ENCODE peak calls at places on chromosomes 5 and 9, in eight cellular contexts. One of them, this sample, is unnamed.

GRCh38 chr9:87829756-87830155 is 52.9 kb upstream of the SPATA31E1 start:
- DNase-seq in endothelial cell of umbilical vein: no peak
- DNase-seq in PC-3: peak; percentile 30
- DNase-seq in HepG2: no peak
- DNase-seq in OCI-LY7: no peak
- DNase-seq in neural progenitor cell: no peak
- DNase-seq in astrocyte: peak; percentile 56
- DNase-seq in IMR-90: no peak
- DNase-seq in this sample: peak; percentile 47

GRCh38 chr5:148626986-148627385 is 27.3 kb downstream of the HTR4 start:
- DNase-seq in endothelial cell of umbilical vein: no peak
- DNase-seq in PC-3: no peak
- DNase-seq in HepG2: no peak
- DNase-seq in OCI-LY7: no peak
- DNase-seq in neural progenitor cell: no peak
- DNase-seq in astrocyte: no peak
- DNase-seq in IMR-90: no peak
- DNase-seq in this sample: no peak

GRCh38 chr5:35884125-35884788 is 27.6 kb downstream of the IL7R start:
- DNase-seq in endothelial cell of umbilical vein: peak; percentile 57
- DNase-seq in PC-3: peak; percentile 90
- DNase-seq in HepG2: no peak
- DNase-seq in OCI-LY7: peak; percentile 98
- DNase-seq in neural progenitor cell: no peak
- DNase-seq in astrocyte: peak; percentile 94
- DNase-seq in IMR-90: peak; percentile 90
- DNase-seq in this sample: no peak

GRCh38 chr9:24009322-24009721 is 183.3 kb upstream of the ELAVL2 start:
- DNase-seq in endothelial cell of umbilical vein: no peak
- DNase-seq in PC-3: no peak
- DNase-seq in HepG2: no peak
- DNase-seq in OCI-LY7: no peak
- DNase-seq in neural progenitor cell: no peak
- DNase-seq in astrocyte: no peak
- DNase-seq in IMR-90: no peak
- DNase-seq in this sample: no peak

GRCh38 chr9:132982508-132982907 is 4.0 kb downstream of the GFI1B start:
- DNase-seq in endothelial cell of umbilical vein: no peak
- DNase-seq in PC-3: no peak
- DNase-seq in HepG2: no peak
- DNase-seq in OCI-LY7: no peak
- DNase-seq in neural progenitor cell: no peak
- DNase-seq in astrocyte: no peak
- DNase-seq in IMR-90: no peak
- DNase-seq in this sample: peak; percentile 34

GRCh38 chr9:78035369-78035993 is 3.9 kb upstream of the GNAQ start:
- DNase-seq in endothelial cell of umbilical vein: peak; percentile 88
- DNase-seq in PC-3: peak; percentile 74
- DNase-seq in HepG2: peak; percentile 69
- DNase-seq in OCI-LY7: peak; percentile 53
- DNase-seq in neural progenitor cell: peak; percentile 80
- DNase-seq in astrocyte: peak; percentile 60
- DNase-seq in IMR-90: peak; percentile 84
- DNase-seq in this sample: peak; percentile 69

GRCh38 chr5:159049844-159050318 is 49.8 kb downstream of the EBF1 start:
- DNase-seq in endothelial cell of umbilical vein: peak; percentile 33
- DNase-seq in PC-3: peak; percentile 33
- DNase-seq in HepG2: no peak
- DNase-seq in OCI-LY7: peak; percentile 51
- DNase-seq in neural progenitor cell: no peak
- DNase-seq in astrocyte: peak; percentile 35
- DNase-seq in IMR-90: peak; percentile 57
- DNase-seq in this sample: no peak

GRCh38 chr9:87395804-87396458 is 101.7 kb upstream of the DAPK1 start:
- DNase-seq in endothelial cell of umbilical vein: peak; percentile 6
- DNase-seq in PC-3: no peak
- DNase-seq in HepG2: peak; percentile 91
- DNase-seq in OCI-LY7: no peak
- DNase-seq in neural progenitor cell: no peak
- DNase-seq in astrocyte: peak; percentile 63
- DNase-seq in IMR-90: no peak
- DNase-seq in this sample: no peak

GRCh38 chr5:66661149-66661548 is 65.0 kb downstream of the MAST4 start:
- DNase-seq in endothelial cell of umbilical vein: no peak
- DNase-seq in PC-3: no peak
- DNase-seq in HepG2: no peak
- DNase-seq in OCI-LY7: no peak
- DNase-seq in neural progenitor cell: no peak
- DNase-seq in astrocyte: peak; percentile 91
- DNase-seq in IMR-90: peak; percentile 9
- DNase-seq in this sample: no peak

GRCh38 chr9:135036861-135037465 is 50.5 kb upstream of the OLFM1 start:
- DNase-seq in endothelial cell of umbilical vein: no peak
- DNase-seq in PC-3: no peak
- DNase-seq in HepG2: no peak
- DNase-seq in OCI-LY7: no peak
- DNase-seq in neural progenitor cell: no peak
- DNase-seq in astrocyte: no peak
- DNase-seq in IMR-90: no peak
- DNase-seq in this sample: peak; percentile 11

GRCh38 chr5:165057156-165057555 is 1551.7 kb downstream of the MAT2B start:
- DNase-seq in endothelial cell of umbilical vein: no peak
- DNase-seq in PC-3: peak; percentile 27
- DNase-seq in HepG2: no peak
- DNase-seq in OCI-LY7: no peak
- DNase-seq in neural progenitor cell: no peak
- DNase-seq in astrocyte: no peak
- DNase-seq in IMR-90: no peak
- DNase-seq in this sample: no peak

GRCh38 chr9:88694625-88695024 is 159.6 kb downstream of the NXNL2 start:
- DNase-seq in endothelial cell of umbilical vein: no peak
- DNase-seq in PC-3: no peak
- DNase-seq in HepG2: no peak
- DNase-seq in OCI-LY7: no peak
- DNase-seq in neural progenitor cell: no peak
- DNase-seq in astrocyte: peak; percentile 78
- DNase-seq in IMR-90: peak; percentile 87
- DNase-seq in this sample: peak; percentile 85

GRCh38 chr9:16044116-16044881 is 491.5 kb downstream of the CCDC171 start:
- DNase-seq in endothelial cell of umbilical vein: peak; percentile 6
- DNase-seq in PC-3: peak; percentile 37
- DNase-seq in HepG2: no peak
- DNase-seq in OCI-LY7: no peak
- DNase-seq in neural progenitor cell: no peak
- DNase-seq in astrocyte: peak; percentile 36
- DNase-seq in IMR-90: peak; percentile 78
- DNase-seq in this sample: peak; percentile 46

GRCh38 chr9:16033921-16034320 is 481.1 kb downstream of the CCDC171 start:
- DNase-seq in endothelial cell of umbilical vein: no peak
- DNase-seq in PC-3: no peak
- DNase-seq in HepG2: no peak
- DNase-seq in OCI-LY7: no peak
- DNase-seq in neural progenitor cell: no peak
- DNase-seq in astrocyte: no peak
- DNase-seq in IMR-90: no peak
- DNase-seq in this sample: no peak

GRCh38 chr9:16039988-16040761 is 487.3 kb downstream of the CCDC171 start:
- DNase-seq in endothelial cell of umbilical vein: no peak
- DNase-seq in PC-3: peak; percentile 70
- DNase-seq in HepG2: peak; percentile 9
- DNase-seq in OCI-LY7: no peak
- DNase-seq in neural progenitor cell: peak; percentile 89
- DNase-seq in astrocyte: peak; percentile 59
- DNase-seq in IMR-90: peak; percentile 81
- DNase-seq in this sample: peak; percentile 58

DNA sequence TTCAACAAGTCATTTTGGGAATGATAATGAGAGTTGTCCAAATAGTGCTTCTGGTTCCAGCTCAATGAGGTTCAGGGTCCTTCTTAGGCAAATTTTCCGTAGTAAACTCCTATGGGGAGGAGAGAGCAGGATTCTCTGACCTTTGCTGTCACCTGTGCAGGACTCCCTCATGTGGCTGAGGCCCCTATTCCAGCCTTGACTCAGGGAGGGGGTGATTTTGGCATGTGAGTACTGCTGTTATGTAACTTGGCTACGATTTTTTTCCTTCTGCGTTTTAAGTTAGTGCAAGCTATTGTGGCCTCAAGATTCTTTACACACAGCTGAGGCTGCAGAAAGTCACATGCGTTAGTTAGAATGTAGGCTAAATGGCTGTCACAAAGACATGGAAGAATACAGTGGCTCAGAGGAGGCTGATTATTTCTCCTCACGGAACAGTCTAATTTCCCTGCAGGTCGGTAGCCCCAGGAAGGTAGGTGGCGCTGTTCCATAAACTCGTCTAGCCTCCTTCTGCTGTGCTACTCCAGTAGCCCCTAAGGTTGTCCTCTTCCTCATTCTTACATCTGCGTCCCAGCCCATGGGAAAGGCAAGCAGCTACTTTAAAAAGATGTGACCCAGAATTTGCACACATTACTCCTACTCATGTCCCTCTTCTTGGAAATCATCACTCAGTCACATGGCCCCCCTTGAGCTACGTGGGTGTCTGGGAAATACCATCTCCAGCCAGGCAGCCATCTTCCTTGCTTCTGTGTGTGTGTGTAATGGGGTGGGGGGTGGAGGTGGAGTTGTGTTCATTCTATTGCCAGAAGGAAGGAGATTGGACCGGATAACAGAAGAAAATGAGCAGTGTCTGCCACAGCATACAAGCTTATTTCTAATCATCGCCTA is 486.5 kb downstream of the CCDC171 start:
- DNase-seq in endothelial cell of umbilical vein: peak; percentile 5
- DNase-seq in PC-3: no peak
- DNase-seq in HepG2: peak; percentile 23
- DNase-seq in OCI-LY7: peak; percentile 17
- DNase-seq in neural progenitor cell: no peak
- DNase-seq in astrocyte: peak; percentile 34
- DNase-seq in IMR-90: peak; percentile 51
- DNase-seq in this sample: no peak
- TF ChIP-seq CTCF in endothelial cell of umbilical vein: peak; percentile 30
- TF ChIP-seq CTCF in PC-3: no peak
- TF ChIP-seq CTCF in HepG2: peak; percentile 66
- TF ChIP-seq CTCF in OCI-LY7: peak; percentile 63
- TF ChIP-seq CTCF in neural progenitor cell: no peak
- TF ChIP-seq CTCF in astrocyte: peak; percentile 33
- TF ChIP-seq CTCF in IMR-90: peak; percentile 45
- TF ChIP-seq CTCF in this sample: peak; percentile 41

GRCh38 chr5:141095263-141095641 is 837 bp downstream of the PCDHB2 start:
- DNase-seq in endothelial cell of umbilical vein: no peak
- DNase-seq in PC-3: no peak
- DNase-seq in HepG2: no peak
- DNase-seq in OCI-LY7: no peak
- DNase-seq in neural progenitor cell: no peak
- DNase-seq in astrocyte: no peak
- DNase-seq in IMR-90: no peak
- DNase-seq in this sample: no peak
- H3K4me3 ChIP-seq in endothelial cell of umbilical vein: no peak overlapping the region
- H3K4me3 ChIP-seq in PC-3: peak overlapping the region; percentile 72
- H3K4me3 ChIP-seq in HepG2: peak overlapping the region; percentile 89
- H3K4me3 ChIP-seq in OCI-LY7: no peak overlapping the region
- H3K4me3 ChIP-seq in neural progenitor cell: peak overlapping the region; percentile 91
- H3K4me3 ChIP-seq in astrocyte: no peak overlapping the region
- H3K4me3 ChIP-seq in IMR-90: peak overlapping the region; percentile 86
- H3K4me3 ChIP-seq in this sample: no peak overlapping the region

GRCh38 chr9:131505012-131505411 is 2.3 kb downstream of the POMT1 start:
- DNase-seq in endothelial cell of umbilical vein: no peak
- DNase-seq in PC-3: no peak
- DNase-seq in HepG2: no peak
- DNase-seq in OCI-LY7: no peak
- DNase-seq in neural progenitor cell: no peak
- DNase-seq in astrocyte: no peak
- DNase-seq in IMR-90: no peak
- DNase-seq in this sample: no peak

GRCh38 chr9:131500377-131500776 is 2.3 kb upstream of the POMT1 start:
- DNase-seq in endothelial cell of umbilical vein: no peak
- DNase-seq in PC-3: no peak
- DNase-seq in HepG2: no peak
- DNase-seq in OCI-LY7: no peak
- DNase-seq in neural progenitor cell: no peak
- DNase-seq in astrocyte: no peak
- DNase-seq in IMR-90: no peak
- DNase-seq in this sample: no peak

GRCh38 chr9:131500939-131501541 is 1.7 kb upstream of the POMT1 start:
- DNase-seq in endothelial cell of umbilical vein: peak; percentile 8
- DNase-seq in PC-3: peak; percentile 78
- DNase-seq in HepG2: no peak
- DNase-seq in OCI-LY7: no peak
- DNase-seq in neural progenitor cell: no peak
- DNase-seq in astrocyte: peak; percentile 58
- DNase-seq in IMR-90: peak; percentile 81
- DNase-seq in this sample: no peak

GRCh38 chr9:131502781-131503625 is at the start of gene POMT1:
- DNase-seq in endothelial cell of umbilical vein: peak; percentile 86
- DNase-seq in PC-3: peak; percentile 77
- DNase-seq in HepG2: peak; percentile 73
- DNase-seq in OCI-LY7: no peak
- DNase-seq in neural progenitor cell: peak; percentile 95
- DNase-seq in astrocyte: peak; percentile 56
- DNase-seq in IMR-90: peak; percentile 73
- DNase-seq in this sample: peak; percentile 100

GRCh38 chr9:131503626-131504465 is 1.1 kb downstream of the POMT1 start:
- DNase-seq in endothelial cell of umbilical vein: peak; percentile 34
- DNase-seq in PC-3: peak; percentile 62
- DNase-seq in HepG2: peak; percentile 32
- DNase-seq in OCI-LY7: no peak
- DNase-seq in neural progenitor cell: peak; percentile 23
- DNase-seq in astrocyte: no peak
- DNase-seq in IMR-90: peak; percentile 49
- DNase-seq in this sample: peak; percentile 92
- H2AFZ ChIP-seq in endothelial cell of umbilical vein: peak overlapping the region; percentile 68
- H2AFZ ChIP-seq in PC-3: peak overlapping the region; percentile 89
- H2AFZ ChIP-seq in HepG2: no peak overlapping the region
- H2AFZ ChIP-seq in OCI-LY7: no peak overlapping the region
- H2AFZ ChIP-seq in neural progenitor cell: no peak overlapping the region
- H2AFZ ChIP-seq in astrocyte: peak overlapping the region; percentile 20
- H2AFZ ChIP-seq in IMR-90: peak overlapping the region; percentile 98
- H2AFZ ChIP-seq in this sample: peak overlapping the region; percentile 67

DNA sequence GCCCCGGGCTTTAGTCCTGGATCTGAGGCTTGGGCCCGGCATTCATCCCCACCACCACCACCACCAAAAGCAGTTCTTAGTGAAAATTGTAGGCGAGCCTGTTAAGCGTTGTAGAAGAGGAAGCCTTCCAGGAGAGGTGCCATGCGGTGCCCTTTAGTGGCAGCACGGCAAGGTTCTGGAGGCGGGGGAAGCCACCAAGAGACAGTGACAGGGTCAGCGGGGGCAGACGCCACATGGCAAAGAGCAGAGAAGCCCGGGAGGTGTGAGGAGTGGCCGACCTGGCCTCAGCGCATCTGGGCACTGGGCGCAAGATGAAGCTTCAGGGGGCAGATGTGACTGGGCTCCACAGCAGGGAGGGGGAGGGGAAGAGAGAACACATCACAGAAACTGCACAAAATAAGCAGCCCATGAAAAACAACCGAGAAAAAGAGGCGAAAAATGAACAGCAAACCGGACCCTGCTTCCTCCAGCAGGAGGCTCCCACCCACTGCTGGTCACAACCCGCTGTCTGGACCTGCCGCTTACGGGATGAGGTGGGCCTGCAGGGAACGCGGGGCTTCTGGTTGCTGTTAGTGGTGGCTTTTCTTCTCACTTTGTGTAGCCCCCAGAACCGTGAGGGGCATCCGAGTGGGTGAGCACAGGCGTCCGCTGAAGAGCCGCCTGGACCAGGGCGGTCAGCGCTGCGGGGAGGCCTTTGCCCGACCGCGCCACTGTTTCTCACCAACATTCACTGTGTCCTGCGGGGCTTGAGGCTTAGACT is 4.3 kb downstream of the LRRC14B start:
- DNase-seq in endothelial cell of umbilical vein: no peak
- DNase-seq in PC-3: no peak
- DNase-seq in HepG2: no peak
- DNase-seq in OCI-LY7: no peak
- DNase-seq in neural progenitor cell: peak; percentile 22
- DNase-seq in astrocyte: no peak
- DNase-seq in IMR-90: no peak
- DNase-seq in this sample: peak; percentile 86
- TF ChIP-seq CTCF in endothelial cell of umbilical vein: no peak
- TF ChIP-seq CTCF in PC-3: no peak
- TF ChIP-seq CTCF in HepG2: peak; percentile 25
- TF ChIP-seq CTCF in OCI-LY7: no peak
- TF ChIP-seq CTCF in neural progenitor cell: peak; percentile 23
- TF ChIP-seq CTCF in astrocyte: no peak
- TF ChIP-seq CTCF in IMR-90: peak; percentile 6
- TF ChIP-seq CTCF in this sample: peak; percentile 14